ENCODE peak calls at places on chromosomes 4 and X, in ten cellular contexts. B is HCT116; T is astrocyte; J is HFFc6; X is T-helper 2 cell; F is activated naive CD8-positive, alpha-beta T cell treated with anti-CD3 and anti-CD28 coated beads for 36 hours; H is cerebellum; W is nucleus accumbens; Z is GM20000; P is anterior cingulate cortex. O is an unnamed sample.

GRCh38 chr4:182873726-182874125 is 43.5 kb downstream of the DCTD start:
- DNase-seq in Z (no peak), H (no peak), W (no peak), B (no peak), X (no peak), P (no peak), F (no peak), T (no peak), J (no peak), O (no peak)

GRCh38 chr4:120466429-120466828 is 399.8 kb upstream of the MAD2L1 start:
- DNase-seq in F (no peak), B (no peak), J (no peak), Z (no peak), X (no peak), P (no peak), W (no peak), H (no peak), T (no peak), O (no peak)

GRCh38 chr4:107643021-107643420 is 77.0 kb downstream of the PAPSS1 start:
- DNase-seq in Z (no peak), P (no peak), X (no peak), B (no peak), F (no peak), J (no peak), H (no peak), T (no peak), W (no peak), O (no peak)

GRCh38 chrX:9911479-9911878 is 55.7 kb upstream of the CLDN34 start:
- DNase-seq in T (peak; percentile 72), B (no peak), F (no peak), X (no peak), H (no peak), P (no peak), W (no peak), J (no peak), Z (no peak), O (no peak)

GRCh38 chrX:38991656-38992558 is 190.6 kb downstream of the MID1IP1 start:
- DNase-seq in P (no peak), H (no peak), Z (no peak), X (no peak), T (no peak), F (no peak), J (no peak), B (no peak), W (no peak), O (no peak)

GRCh38 chr4:38013461-38014366 is 53.5 kb downstream of the PTTG2 start:
- DNase-seq in F (no peak), J (peak; percentile 12), T (peak; percentile 38), X (no peak), B (peak; percentile 31), Z (no peak), P (peak; percentile 13), H (peak; percentile 60), W (no peak), O (no peak)

GRCh38 chr4:175290401-175290800 is 372.2 kb downstream of the ADAM29 start:
- DNase-seq in T (peak; percentile 62), H (no peak), J (no peak), X (no peak), F (no peak), P (no peak), W (no peak), Z (no peak), B (no peak), O (no peak)

GRCh38 chr4:174714393-174715211 is 114.4 kb downstream of the GLRA3 start:
- DNase-seq in H (no peak), T (peak; percentile 22), F (no peak), P (no peak), W (no peak), B (peak; percentile 59), Z (peak; percentile 44), X (peak; percentile 28), J (no peak), O (no peak)

GRCh38 chr4:163447481-163447880 is 26.1 kb downstream of the TKTL2 start:
- DNase-seq in J (no peak), B (no peak), H (no peak), Z (no peak), T (no peak), F (no peak), P (no peak), W (no peak), X (no peak), O (no peak)

GRCh38 chr4:98469776-98470175 is 188.6 kb downstream of the TSPAN5 start:
- DNase-seq in F (no peak), X (no peak), T (no peak), H (no peak), P (no peak), W (no peak), Z (no peak), B (no peak), J (no peak), O (no peak)

GRCh38 chrX:39758791-39759525 is 338.8 kb downstream of the BCOR start:
- DNase-seq in J (no peak), W (no peak), F (no peak), P (no peak), Z (no peak), B (no peak), H (no peak), T (peak; percentile 26), X (no peak), O (no peak)

GRCh38 chrX:44884944-44885343 is 12.0 kb downstream of the KDM6A start:
- DNase-seq in Z (no peak), H (no peak), X (no peak), F (no peak), T (no peak), W (no peak), P (no peak), J (no peak), B (no peak), O (no peak)

GRCh38 chr4:113404846-113405245 is 355.4 kb downstream of the ANK2 start:
- DNase-seq in H (no peak), F (no peak), W (no peak), X (no peak), Z (no peak), B (no peak), P (no peak), T (no peak), J (no peak), O (no peak)

GRCh38 chr4:64781737-64782326 is 372.6 kb upstream of the TECRL start:
- DNase-seq in T (no peak), J (peak; percentile 29), W (no peak), X (peak; percentile 45), F (no peak), P (no peak), Z (no peak), B (no peak), H (peak; percentile 0), O (peak; percentile 3)

GRCh38 chrX:54494970-54495813 is 842 bp downstream of the FGD1 start:
- DNase-seq in Z (no peak), X (no peak), P (no peak), J (no peak), T (no peak), F (no peak), W (peak; percentile 17), B (no peak), H (peak; percentile 21), O (no peak)

GRCh38 chr4:4673070-4673469 is 131.2 kb upstream of the STX18 start:
- DNase-seq in H (no peak), B (peak; percentile 95), Z (no peak), W (no peak), T (peak; percentile 34), F (no peak), J (no peak), P (no peak), X (no peak), O (no peak)

GRCh38 chr4:675036-675804 is 878 bp downstream of the MYL5 start:
- DNase-seq in F (peak; percentile 40), H (peak; percentile 38), W (no peak), B (no peak), Z (no peak), T (no peak), J (peak; percentile 14), P (no peak), X (peak; percentile 30), O (no peak)

GRCh38 chr4:76753814-76754213 is 144.1 kb downstream of the SOWAHB start:
- DNase-seq in J (peak; percentile 92), X (no peak), T (peak; percentile 95), Z (no peak), P (no peak), W (no peak), F (no peak), H (no peak), B (no peak), O (no peak)

GRCh38 chrX:37076983-37077382 is 68.8 kb downstream of the FAM47C start:
- DNase-seq in H (no peak), J (no peak), F (no peak), Z (no peak), T (no peak), W (no peak), X (no peak), B (no peak), P (no peak), O (no peak)

GRCh38 chrX:3286196-3286920 is 60.1 kb downstream of the MXRA5 start:
- DNase-seq in F (no peak), X (no peak), B (peak; percentile 31), H (no peak), J (peak; percentile 88), Z (no peak), W (no peak), T (peak; percentile 86), P (no peak), O (no peak)

GRCh38 chrX:15679246-15679645 is 14.6 kb upstream of the CLTRN start:
- DNase-seq in X (no peak), J (no peak), P (peak; percentile 6), H (no peak), B (no peak), T (no peak), F (no peak), W (no peak), Z (no peak), O (no peak)

GRCh38 chrX:39438603-39439602 is 637.6 kb downstream of the MID1IP1 start:
- DNase-seq in T (no peak), J (no peak), F (no peak), B (no peak), H (no peak), W (no peak), Z (no peak), X (no peak), P (no peak), O (no peak)

GRCh38 chr4:174523003-174523693 is 860 bp upstream of the HPGD start:
- DNase-seq in B (no peak), H (no peak), T (no peak), W (no peak), J (no peak), F (no peak), Z (no peak), P (no peak), X (no peak), O (no peak)

O was measured in KG1.